ENCODE peak calls at places on chromosomes 2 and 18, in six cellular contexts. L is left colon, E is NAMALWA, G is cardiac fibroblast, K is NCI-H345, F is prostate gland. J is an unnamed sample.

GRCh38 chr2:229870903-229871650 is 50.7 kb downstream of the TRIP12 start:
- DNase-seq in E (no peak), F (no peak), L (no peak), K (no peak), G (no peak), J (no peak)

GRCh38 chr2:62505109-62505508 is 886 bp downstream of the TMEM17 start:
- DNase-seq in L (no peak), G (no peak), K (peak), E (no peak), F (no peak), J (no peak)

GRCh38 chr2:109260116-109260855 is 131.3 kb downstream of the SH3RF3 start:
- DNase-seq in F (no peak), K (no peak), L (no peak), E (no peak), G (no peak), J (no peak)

GRCh38 chr2:9914384-9915065 is 37.0 kb upstream of the GRHL1 start:
- DNase-seq in E (no peak), L (peak), G (peak), K (no peak), F (no peak), J (peak)

GRCh38 chr2:19356545-19357382 is 1.7 kb downstream of the OSR1 start:
- DNase-seq in G (no peak), K (no peak), E (no peak), L (no peak), F (no peak), J (no peak)

GRCh38 chr18:70284976-70285610 is 3.8 kb upstream of the SOCS6 start:
- DNase-seq in K (no peak), G (no peak), L (no peak), E (no peak), F (no peak), J (no peak)

GRCh38 chr2:11017921-11018320 is 106.2 kb downstream of the KCNF1 start:
- DNase-seq in G (no peak), E (no peak), L (no peak), K (no peak), F (no peak), J (no peak)

GRCh38 chr2:189673661-189674373 is 653 bp upstream of the ANKAR start:
- DNase-seq in F (no peak), K (no peak), L (no peak), G (no peak), E (no peak), J (no peak)

GRCh38 chr2:157662401-157662800 is 33.7 kb upstream of the ACVR1C start:
- DNase-seq in G (peak), F (no peak), L (no peak), E (no peak), K (no peak), J (no peak)

GRCh38 chr2:52880872-52881271 is 886.7 kb upstream of the CHAC2 start:
- DNase-seq in F (no peak), K (no peak), E (no peak), L (no peak), G (no peak), J (peak)

GRCh38 chr2:30164131-30164925 is 17.5 kb downstream of the YPEL5 start:
- DNase-seq in L (no peak), G (no peak), F (no peak), K (no peak), E (no peak), J (peak)

GRCh38 chr2:101581675-101582299 is 106.9 kb upstream of the RFX8 start:
- DNase-seq in E (no peak), K (no peak), L (no peak), G (no peak), F (no peak), J (no peak)

GRCh38 chr2:237636578-237636977 is 9.2 kb downstream of the LRRFIP1 start:
- DNase-seq in E (no peak), F (no peak), L (no peak), K (no peak), G (no peak), J (no peak)

GRCh38 chr2:74533464-74533863 is 3.7 kb downstream of the HTRA2 start:
- DNase-seq in L (no peak), G (no peak), K (no peak), F (no peak), E (no peak), J (no peak)

GRCh38 chr2:218859556-218859993 is at the start of gene WNT6:
- DNase-seq in L (no peak), K (peak), F (no peak), E (no peak), G (no peak), J (no peak)

GRCh38 chr18:7616661-7617060 is 49.5 kb downstream of the PTPRM start:
- DNase-seq in K (no peak), E (no peak), F (no peak), G (peak), L (peak), J (peak)

GRCh38 chr2:128321421-128321775 is 2.7 kb upstream of the HS6ST1 start:
- DNase-seq in K (no peak), F (no peak), E (no peak), L (no peak), G (no peak), J (no peak)

GRCh38 chr18:74579704-74580103 is 18.0 kb upstream of the ZNF407 start:
- DNase-seq in L (no peak), E (no peak), K (no peak), G (no peak), F (no peak), J (no peak)

GRCh38 chr2:174335605-174336402 is 1.1 kb downstream of the SP9 start:
- DNase-seq in G (no peak), K (peak), E (no peak), F (no peak), L (no peak), J (no peak)

GRCh38 chr2:38586926-38587325 is 15.8 kb downstream of the HNRNPLL start:
- DNase-seq in L (no peak), E (no peak), F (no peak), G (no peak), K (no peak), J (no peak)

GRCh38 chr2:159044804-159045286 is 76.4 kb downstream of the TANC1 start:
- DNase-seq in K (no peak), E (no peak), L (no peak), G (peak), F (no peak), J (peak)

GRCh38 chr2:111671426-111672150 is 212.4 kb downstream of the ANAPC1 start:
- DNase-seq in G (peak), E (peak), L (peak), F (no peak), K (no peak), J (no peak)

GRCh38 chr2:120531863-120532600 is 186.1 kb downstream of the INHBB start:
- DNase-seq in K (no peak), G (peak), F (no peak), L (no peak), E (no peak), J (no peak)

GRCh38 chr2:105143467-105144127 is 97.9 kb upstream of the GPR45 start:
- DNase-seq in K (peak), G (no peak), E (no peak), F (peak), L (peak), J (peak)

GRCh38 chr2:96876036-96876810 is 6.3 kb upstream of the SEMA4C start:
- DNase-seq in E (no peak), G (no peak), K (no peak), L (no peak), F (no peak), J (no peak)

GRCh38 chr2:235510305-235510704 is 16.5 kb downstream of the AGAP1 start:
- DNase-seq in F (no peak), L (peak), G (no peak), E (no peak), K (no peak), J (no peak)

GRCh38 chr2:17753803-17754663 is at the start of the genes GEN1 and SMC6:
- DNase-seq in L (peak), G (peak), K (peak), E (peak), F (peak), J (peak)

GRCh38 chr2:10097352-10098148 is 17.3 kb upstream of the CYS1 start:
- DNase-seq in L (peak), G (peak), K (peak), F (peak), E (peak), J (peak)

GRCh38 chr2:172722481-172722880 is 13.2 kb upstream of the RAPGEF4 start:
- DNase-seq in G (no peak), F (no peak), K (no peak), E (no peak), L (no peak), J (peak)

GRCh38 chr2:180707867-180708205 is 272.6 kb upstream of the UBE2E3 start:
- DNase-seq in E (no peak), K (peak), F (no peak), L (no peak), G (peak), J (peak)

GRCh38 chr2:178251126-178251525 is 56.8 kb downstream of the OSBPL6 start:
- DNase-seq in L (no peak), G (no peak), E (no peak), F (no peak), K (no peak), J (no peak)

GRCh38 chr2:203880557-203881125 is 13.1 kb downstream of the CTLA4 start:
- DNase-seq in E (no peak), F (no peak), K (no peak), L (no peak), G (no peak), J (no peak)

GRCh38 chr2:157890960-157891629 is 15.0 kb upstream of the ACVR1 start:
- DNase-seq in K (no peak), F (no peak), G (no peak), L (no peak), E (no peak), J (no peak)

GRCh38 chr2:134289225-134289624 is 35.4 kb downstream of the MGAT5 start:
- DNase-seq in L (no peak), K (no peak), G (no peak), F (no peak), E (no peak), J (no peak)

GRCh38 chr2:23594079-23594494 is 209.1 kb downstream of the KLHL29 start:
- DNase-seq in K (peak), F (peak), E (no peak), G (no peak), L (peak), J (no peak)

GRCh38 chr2:98419977-98420725 is 24.5 kb upstream of the INPP4A start:
- DNase-seq in L (no peak), G (peak), F (no peak), K (no peak), E (no peak), J (no peak)

GRCh38 chr2:235238537-235238936 is 255.3 kb upstream of the AGAP1 start:
- DNase-seq in E (no peak), G (peak), K (no peak), F (no peak), L (peak), J (peak)

GRCh38 chr2:69847068-69847828 is 17.8 kb downstream of the GMCL1 start:
- DNase-seq in L (no peak), E (no peak), F (no peak), K (no peak), G (no peak), J (no peak)

J was measured in astrocyte.